ENCODE peak calls at places on chromosome 18, in six cellular contexts. G is HCT116, X is H9, S is neural progenitor cell, M is OCI-LY7, U is GM23248. H is an unnamed sample.

GRCh38 chr18:57533399-57533884 is 53.1 kb downstream of the FECH start:
- DNase-seq in G (no peak), X (peak; percentile 55), U (no peak), M (no peak), S (peak; percentile 54), H (no peak)

GRCh38 chr18:3593381-3593903 is 143.5 kb downstream of the TGIF1 start:
- DNase-seq in U (peak; percentile 80), G (no peak), X (no peak), S (peak; percentile 84), M (no peak), H (no peak)

GRCh38 chr18:23135679-23136325 is 517 bp downstream of the CABLES1 start:
- DNase-seq in M (peak; percentile 58), X (no peak), U (peak; percentile 75), S (peak; percentile 82), G (no peak), H (no peak)

GRCh38 chr18:5628512-5629255 is 84.9 kb upstream of the EPB41L3 start:
- DNase-seq in U (peak; percentile 65), X (no peak), G (no peak), S (peak; percentile 71), M (no peak), H (no peak)

GRCh38 chr18:37481058-37481457 is 84.5 kb downstream of the CELF4 start:
- DNase-seq in G (no peak), S (peak; percentile 26), M (no peak), U (no peak), X (no peak), H (no peak)

GRCh38 chr18:2651981-2652380 is 3.5 kb upstream of the SMCHD1 start:
- DNase-seq in X (no peak), U (no peak), G (no peak), M (no peak), S (no peak), H (no peak)

GRCh38 chr18:29241199-29241598 is 1064.3 kb upstream of the CDH2 start:
- DNase-seq in U (no peak), S (no peak), M (no peak), X (no peak), G (no peak), H (no peak)

GRCh38 chr18:67514901-67515540 is 1.5 kb downstream of the DSEL start:
- DNase-seq in U (peak; percentile 44), M (no peak), G (no peak), X (no peak), S (no peak), H (no peak)

GRCh38 chr18:29218101-29218500 is 1041.2 kb upstream of the CDH2 start:
- DNase-seq in G (no peak), M (no peak), S (no peak), X (no peak), U (peak; percentile 28), H (no peak)

GRCh38 chr18:6752200-6752873 is 22.8 kb downstream of the ARHGAP28 start:
- DNase-seq in M (no peak), X (peak; percentile 88), U (peak; percentile 44), S (peak; percentile 73), G (no peak), H (no peak)

GRCh38 chr18:43692291-43692690 is 415.0 kb upstream of the SYT4 start:
- DNase-seq in U (peak; percentile 29), S (no peak), G (no peak), M (no peak), X (no peak), H (no peak)

GRCh38 chr18:22169011-22169888 is at the start of gene GATA6:
- DNase-seq in U (peak; percentile 95), M (no peak), X (peak; percentile 90), G (peak; percentile 85), S (peak; percentile 92), H (peak; percentile 77)

GRCh38 chr18:3447035-3447894 is 2.7 kb upstream of the TGIF1 start:
- DNase-seq in M (no peak), S (peak; percentile 75), G (no peak), X (peak; percentile 50), U (peak; percentile 83), H (no peak)

GRCh38 chr18:23032030-23032582 is 99.0 kb downstream of the RBBP8 start:
- DNase-seq in S (no peak), X (no peak), M (no peak), U (peak; percentile 88), G (no peak), H (no peak)

GRCh38 chr18:77547757-77548156 is 298.1 kb downstream of the GALR1 start:
- DNase-seq in G (no peak), M (no peak), X (no peak), U (no peak), S (no peak), H (no peak)

GRCh38 chr18:41967680-41968079 is 12.6 kb downstream of the PIK3C3 start:
- DNase-seq in G (no peak), S (no peak), M (no peak), U (no peak), X (no peak), H (no peak)

GRCh38 chr18:35114305-35114704 is 73.1 kb downstream of the MAPRE2 start:
- DNase-seq in S (no peak), M (no peak), G (no peak), X (no peak), U (no peak), H (no peak)

GRCh38 chr18:32879497-32879896 is 106.7 kb upstream of the KLHL14 start:
- DNase-seq in S (peak; percentile 79), U (no peak), G (no peak), X (no peak), M (no peak), H (no peak)

GRCh38 chr18:13605477-13605876 is 120.9 kb downstream of the FAM210A start:
- DNase-seq in G (no peak), X (no peak), S (no peak), M (no peak), U (no peak), H (no peak)

GRCh38 chr18:42183746-42184145 is 228.7 kb downstream of the PIK3C3 start:
- DNase-seq in X (no peak), U (peak; percentile 85), G (no peak), S (no peak), M (no peak), H (peak; percentile 28)

GRCh38 chr18:63224574-63224973 is 95.0 kb downstream of the BCL2 start:
- DNase-seq in M (no peak), U (no peak), G (no peak), S (no peak), X (no peak), H (no peak)

GRCh38 chr18:35683021-35683420 is 101.5 kb downstream of the GALNT1 start:
- DNase-seq in S (peak; percentile 53), G (no peak), M (no peak), U (peak; percentile 17), X (no peak), H (no peak)

GRCh38 chr18:23226386-23226785 is 91.1 kb downstream of the CABLES1 start:
- DNase-seq in M (peak; percentile 63), S (no peak), G (no peak), U (peak; percentile 62), X (no peak), H (no peak)

GRCh38 chr18:62938006-62938405 is 222.7 kb downstream of the PHLPP1 start:
- DNase-seq in S (no peak), U (peak; percentile 67), X (no peak), G (no peak), M (no peak), H (no peak)

GRCh38 chr18:79402977-79403722 is 7.4 kb downstream of the NFATC1 start:
- DNase-seq in U (peak; percentile 86), G (no peak), X (no peak), S (no peak), M (no peak), H (peak; percentile 43)

GRCh38 chr18:65788373-65788772 is 37.6 kb downstream of the CDH7 start:
- DNase-seq in M (no peak), X (peak; percentile 29), S (peak; percentile 13), U (no peak), G (no peak), H (no peak)

GRCh38 chr18:78006805-78007204 is 757.2 kb downstream of the GALR1 start:
- DNase-seq in X (no peak), U (no peak), M (no peak), G (no peak), S (peak; percentile 65), H (no peak)

GRCh38 chr18:24054130-24054529 is 39.6 kb downstream of the TTC39C start:
- DNase-seq in M (no peak), S (no peak), U (peak; percentile 52), G (no peak), X (no peak), H (no peak)

GRCh38 chr18:22674300-22674699 is 256.6 kb upstream of the CTAGE1 start:
- DNase-seq in S (no peak), M (no peak), G (peak; percentile 7), X (no peak), U (peak; percentile 93), H (peak; percentile 33)

GRCh38 chr18:30376515-30376914 is 666.0 kb downstream of the DSC3 start:
- DNase-seq in X (peak; percentile 56), S (peak; percentile 43), G (peak; percentile 22), U (no peak), M (no peak), H (no peak)

GRCh38 chr18:10926565-10927194 is 222.7 kb downstream of the PIEZO2 start:
- DNase-seq in U (peak; percentile 73), S (no peak), G (no peak), M (no peak), X (no peak), H (no peak)

GRCh38 chr18:77113361-77114069 is 19.1 kb downstream of the MBP start:
- DNase-seq in X (no peak), G (no peak), M (no peak), U (no peak), S (no peak), H (no peak)

GRCh38 chr18:69127844-69128486 is 272.7 kb upstream of the DOK6 start:
- DNase-seq in G (no peak), M (no peak), U (peak; percentile 1), X (no peak), S (no peak), H (no peak)

GRCh38 chr18:55513199-55513598 is 74.8 kb downstream of the TCF4 start:
- DNase-seq in S (no peak), G (no peak), M (no peak), U (peak; percentile 66), X (no peak), H (no peak)
- H3K27ac ChIP-seq in S (no peak overlapping the region), G (no peak overlapping the region), M (peak overlapping the region; percentile 28), U (peak overlapping the region; percentile 16), X (no peak overlapping the region), H (no peak overlapping the region)

GRCh38 chr18:8715599-8715998 is 10.2 kb downstream of the MTCL1 start:
- DNase-seq in U (no peak), M (no peak), G (no peak), X (no peak), S (no peak), H (no peak)
- H3K4me1 ChIP-seq in U (no peaks in the 10 kb centered on the region), M (peaks cover 10% of the 10 kb centered on the region), G (no peaks in the 10 kb centered on the region), X (peaks cover 5% of the 10 kb centered on the region), S (peaks cover 70% of the 10 kb centered on the region), H (no peaks in the 10 kb centered on the region)

DNA sequence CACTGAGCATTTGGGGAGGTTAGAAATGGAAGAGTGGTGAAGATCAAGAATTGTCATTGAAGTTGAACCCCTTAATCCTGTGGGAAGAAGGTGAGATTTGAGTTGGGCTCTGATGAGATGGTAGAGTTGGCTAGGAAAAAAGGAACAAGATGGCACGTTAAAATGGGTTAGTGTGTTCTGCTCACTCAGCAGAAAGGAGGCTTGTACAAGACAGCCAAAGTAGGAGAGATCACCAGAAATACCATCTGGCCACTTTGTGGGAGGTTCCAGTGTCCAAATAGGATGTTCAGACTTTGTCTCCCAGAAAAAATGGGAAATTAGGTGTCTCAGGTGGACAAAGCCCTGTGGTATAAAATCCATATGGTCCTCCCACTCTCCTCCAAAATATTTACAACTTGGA is 56.0 kb upstream of the SLC14A2 start:
- DNase-seq in G (no peak), M (no peak), X (no peak), S (no peak), U (no peak), H (no peak)
- H2AFZ ChIP-seq in G (no peak overlapping the region), M (no peak overlapping the region), X (no peak overlapping the region), S (no peak overlapping the region), U (no peak overlapping the region), H (no peak overlapping the region)

GRCh38 chr18:9042766-9043481 is 59.6 kb upstream of the NDUFV2 start:
- DNase-seq in M (no peak), U (no peak), G (no peak), X (no peak), S (no peak), H (no peak)
- H3K27ac ChIP-seq in M (no peak overlapping the region), U (no peak overlapping the region), G (no peak overlapping the region), X (no peak overlapping the region), S (no peak overlapping the region), H (no peak overlapping the region)

H was measured in PC-9.